ENCODE peak calls at places on chromosome 1, in five cellular contexts. O, T, B, I and P are unnamed samples.
A peak's percentile ranks its signal among the peaks of the same experiment; 100 is the strongest.

GRCh38 chr1:240094043-240094722 is 2.5 kb downstream of the FMN2 start:
- DNase-seq in T (peak; percentile 27), O (no peak), B (no peak), I (no peak), P (no peak)

GRCh38 chr1:35557118-35557610 is at the start of gene KIAA0319L:
- DNase-seq in I (peak; percentile 93), B (no peak), O (no peak), T (no peak), P (no peak)

GRCh38 chr1:906532-907420 is 16.9 kb upstream of the SAMD11 start:
- DNase-seq in I (no peak), T (peak; percentile 58), B (peak; percentile 35), O (no peak), P (no peak)

GRCh38 chr1:92850019-92850418 is 18.2 kb downstream of the RPL5 start:
- DNase-seq in T (no peak), I (no peak), O (no peak), B (no peak), P (no peak)

GRCh38 chr1:247740721-247741120 is 2.3 kb downstream of the OR14K1 start:
- DNase-seq in O (no peak), B (no peak), T (no peak), I (no peak), P (no peak)

GRCh38 chr1:45769261-45769932 is 18.9 kb upstream of the IPP start:
- DNase-seq in I (no peak), O (peak; percentile 46), B (peak; percentile 66), T (peak; percentile 90), P (peak; percentile 78)

GRCh38 chr1:110050602-110051261 is 16.3 kb downstream of the STRIP1 start:
- DNase-seq in B (no peak), I (no peak), O (no peak), T (no peak), P (no peak)

GRCh38 chr1:12499574-12500245 is 118.3 kb downstream of the DHRS3 start:
- DNase-seq in B (no peak), T (no peak), I (no peak), O (no peak), P (no peak)

GRCh38 chr1:6577831-6578525 is 1.8 kb upstream of the ZBTB48 start:
- DNase-seq in I (no peak), B (no peak), O (no peak), T (no peak), P (no peak)

GRCh38 chr1:232780354-232780753 is 24.9 kb upstream of the MAP10 start:
- DNase-seq in B (no peak), O (no peak), T (no peak), I (no peak), P (no peak)

GRCh38 chr1:174998569-174999215 is 1.1 kb upstream of the CACYBP start:
- DNase-seq in O (no peak), B (peak; percentile 62), I (no peak), T (peak; percentile 63), P (no peak)

GRCh38 chr1:198620198-198620597 is 18.6 kb upstream of the PTPRC start:
- DNase-seq in I (no peak), B (no peak), T (no peak), O (no peak), P (no peak)

GRCh38 chr1:40708750-40709099 is 17.2 kb downstream of the NFYC start:
- DNase-seq in O (peak; percentile 70), I (no peak), T (peak; percentile 97), B (peak; percentile 91), P (peak; percentile 78)

GRCh38 chr1:233253231-233254038 is 42.1 kb downstream of the PCNX2 start:
- DNase-seq in B (peak; percentile 19), I (no peak), T (no peak), O (no peak), P (no peak)

GRCh38 chr1:87224209-87224608 is 104.5 kb upstream of the LMO4 start:
- DNase-seq in I (no peak), O (peak; percentile 90), T (peak; percentile 98), B (peak; percentile 89), P (peak; percentile 98)
- H3K4me3 ChIP-seq in I (no peak overlapping the region), O (no peak overlapping the region), T (no peak overlapping the region), B (no peak overlapping the region), P (no peak overlapping the region)

DNA sequence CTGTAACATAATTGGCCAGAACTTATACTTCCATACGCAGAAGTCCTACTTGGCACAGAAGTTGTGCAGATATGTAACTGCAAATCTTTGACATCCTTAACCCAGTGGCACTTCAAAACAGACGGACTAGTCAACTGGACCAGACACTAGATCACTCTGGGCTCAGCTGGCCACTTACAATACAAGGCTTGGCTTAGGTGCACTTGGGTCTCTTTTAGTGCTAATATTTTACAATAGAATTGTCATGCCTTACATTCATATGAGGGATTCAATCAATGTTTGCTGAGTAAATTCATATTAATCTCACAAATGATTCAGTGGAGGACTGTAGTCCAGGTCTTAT is 20.1 kb downstream of the XKR8 start:
- DNase-seq in O (no peak), I (no peak), B (no peak), T (no peak), P (no peak)
- TF ChIP-seq CTCF in O (no peak), I (no peak), B (no peak), T (no peak), P (no peak)

GRCh38 chr1:202213361-202214088 is 19.9 kb downstream of the LGR6 start:
- DNase-seq in B (no peak), I (no peak), T (no peak), O (no peak), P (no peak)
- H3K4me3 ChIP-seq in B (peak overlapping the region; percentile 30), I (no peak overlapping the region), T (no peak overlapping the region), O (no peak overlapping the region), P (no peak overlapping the region)

DNA sequence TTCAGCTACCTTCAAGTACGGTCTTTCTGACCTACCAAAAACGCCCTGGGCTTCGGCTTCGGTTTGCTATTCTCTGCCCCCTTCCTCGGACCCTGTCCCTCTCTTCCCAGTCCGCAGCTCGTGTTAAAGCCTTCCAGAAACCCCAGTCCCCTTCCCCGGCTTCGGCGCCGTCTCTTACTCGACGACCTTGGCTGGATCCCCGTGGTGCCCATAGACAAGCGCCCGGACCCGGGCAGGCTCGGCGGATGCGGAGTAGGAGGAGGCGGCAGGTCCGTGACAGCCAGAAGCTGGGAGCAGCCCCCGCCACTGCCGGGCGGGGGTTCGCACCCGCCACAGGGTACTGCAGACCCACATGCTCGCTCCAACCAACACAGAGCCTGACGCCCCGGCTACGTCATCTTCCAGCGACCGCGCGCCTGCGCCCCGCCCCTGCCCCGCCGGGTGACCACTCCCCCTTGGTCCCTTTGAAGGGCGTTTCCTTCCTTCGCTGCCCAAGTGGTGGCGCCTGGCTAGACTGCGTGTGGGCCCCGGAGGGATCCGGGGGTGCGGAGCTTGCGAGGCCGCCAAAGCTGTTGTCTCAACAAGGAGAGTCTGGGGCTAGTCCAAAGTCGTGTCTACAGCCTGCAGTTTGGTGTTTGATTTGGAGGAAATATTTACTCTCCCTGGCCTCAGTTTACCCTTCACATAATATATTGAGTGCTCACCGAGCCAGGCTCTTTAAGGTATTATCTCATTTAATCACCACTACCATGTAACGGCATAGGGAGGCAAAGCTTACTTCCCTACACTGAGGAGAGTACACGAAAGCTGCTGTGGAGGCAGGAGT is at the start of gene MECR:
- DNase-seq in T (peak; percentile 92), B (peak; percentile 95), I (peak; percentile 92), O (peak; percentile 51), P (peak; percentile 72)
- TF ChIP-seq CTCF in T (no peak), B (peak; percentile 22), I (peak; percentile 48), O (peak; percentile 24), P (peak; percentile 28)

DNA sequence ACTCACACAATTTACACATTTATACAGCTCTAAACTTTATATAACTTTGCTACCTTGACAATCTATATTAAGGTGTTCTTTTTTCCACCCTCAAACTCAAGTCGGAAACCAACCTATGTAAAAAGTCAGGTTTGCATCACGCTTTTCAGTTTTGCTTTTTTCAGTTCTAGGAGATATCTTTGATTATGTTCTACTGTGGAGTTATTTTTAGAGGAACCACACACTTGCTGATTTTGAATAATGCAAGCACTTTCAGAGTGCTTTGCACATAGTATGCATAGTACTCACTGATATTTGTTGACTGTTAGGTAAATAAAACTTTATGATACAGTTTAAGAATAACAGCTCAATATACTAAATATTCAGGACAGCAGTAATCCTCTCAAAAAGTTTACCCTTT is 564.2 kb upstream of the ZRANB2 start:
- DNase-seq in O (no peak), B (no peak), I (no peak), T (no peak), P (no peak)
- H3K4me3 ChIP-seq in O (no peak overlapping the region), B (no peak overlapping the region), I (no peak overlapping the region), T (no peak overlapping the region), P (no peak overlapping the region)

GRCh38 chr1:69700770-69701169 is 133.0 kb downstream of the LRRC7 start:
- DNase-seq in B (peak; percentile 32), I (no peak), O (no peak), T (peak; percentile 8), P (no peak)
- TF ChIP-seq CTCF in B (peak; percentile 32), I (no peak), O (peak; percentile 49), T (peak; percentile 41), P (peak; percentile 54)

GRCh38 chr1:206032356-206033140 is 8.9 kb upstream of the CTSE start:
- DNase-seq in B (no peak), I (no peak), T (no peak), O (no peak), P (no peak)

GRCh38 chr1:206037521-206037920 is 13.8 kb upstream of the CTSE start:
- DNase-seq in O (no peak), T (no peak), I (no peak), B (no peak), P (no peak)

GRCh38 chr1:206036661-206037455 is 13.2 kb upstream of the CTSE start:
- DNase-seq in T (no peak), I (no peak), O (no peak), B (no peak), P (no peak)

GRCh38 chr1:206039046-206039929 is 13.7 kb upstream of the RHEX start:
- DNase-seq in O (no peak), I (no peak), T (no peak), B (no peak), P (no peak)

DNA sequence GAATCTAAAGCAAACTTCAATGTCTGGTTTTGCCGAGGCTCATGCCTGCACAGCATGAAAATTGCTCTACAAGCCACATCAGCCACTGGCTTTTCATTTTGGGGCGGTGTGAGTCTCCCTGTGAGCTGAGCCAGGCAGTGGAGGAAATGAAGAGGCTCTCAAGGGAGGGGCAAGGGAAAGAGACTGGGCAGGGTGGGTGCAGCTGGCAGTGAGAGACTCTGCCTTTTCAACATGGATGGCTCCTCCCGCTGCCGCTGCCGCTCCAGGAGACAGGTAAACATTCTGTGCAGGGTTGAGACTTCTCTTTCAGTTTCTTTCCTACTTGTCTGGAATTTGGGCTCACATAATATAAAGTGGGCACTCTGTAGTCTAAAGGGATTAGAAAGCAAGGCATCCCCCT is 11.3 kb upstream of the CTSE start:
- DNase-seq in I (no peak), O (no peak), T (no peak), B (no peak), P (no peak)
- H3K4me3 ChIP-seq in I (no peak overlapping the region), O (no peak overlapping the region), T (no peak overlapping the region), B (no peak overlapping the region), P (no peak overlapping the region)